ENCODE peak calls at places on chromosome 4, in six cellular contexts. G, B, O, K, F and W are unnamed samples. For H3K4me1, the result is how much of the 10 kb centered on the place peaks cover.

GRCh38 chr4:66017671-66018070 is 347.4 kb upstream of the EPHA5 start:
- DNase-seq in B (peak), F (no peak), O (no peak), K (no peak), G (no peak), W (no peak)

GRCh38 chr4:83753260-83753659 is 217.4 kb downstream of the GPAT3 start:
- DNase-seq in O (no peak), B (no peak), G (no peak), K (no peak), F (no peak), W (no peak)

GRCh38 chr4:99536848-99537247 is 26.0 kb downstream of the C4orf17 start:
- DNase-seq in F (no peak), K (no peak), B (no peak), G (no peak), O (no peak), W (no peak)

GRCh38 chr4:106208481-106209460 is 107.2 kb downstream of the TBCK start:
- DNase-seq in F (no peak), G (peak), K (no peak), B (no peak), O (no peak), W (peak)

GRCh38 chr4:1723131-1723801 is 1.9 kb downstream of the TACC3 start:
- DNase-seq in G (no peak), O (no peak), K (no peak), F (no peak), B (peak), W (no peak)

GRCh38 chr4:128782875-128783614 is 26.5 kb upstream of the JADE1 start:
- DNase-seq in O (peak), K (no peak), G (peak), F (peak), B (peak), W (no peak)

GRCh38 chr4:4289930-4290850 is at the start of the genes LYAR and ZBTB49:
- DNase-seq in B (peak), O (peak), G (peak), K (peak), F (peak), W (peak)

GRCh38 chr4:78410651-78411050 is 140.9 kb upstream of the ANXA3 start:
- DNase-seq in B (peak), O (no peak), K (no peak), G (no peak), F (peak), W (no peak)

GRCh38 chr4:61851126-61851525 is 651.0 kb downstream of the ADGRL3 start:
- DNase-seq in K (no peak), G (no peak), B (no peak), O (no peak), F (no peak), W (no peak)

GRCh38 chr4:1784789-1785591 is 8.1 kb upstream of the FGFR3 start:
- DNase-seq in K (no peak), O (no peak), F (no peak), B (no peak), G (peak), W (no peak)

GRCh38 chr4:118927976-118928375 is 39.3 kb downstream of the SYNPO2 start:
- DNase-seq in B (peak), G (peak), O (peak), F (no peak), K (no peak), W (no peak)
- H3K4me1 ChIP-seq in B (under half), G (under half), O (under half), F (under half), K (under half), W (under half)

GRCh38 chr4:145481942-145482208 is 222 bp downstream of the SMAD1 start:
- DNase-seq in K (no peak), O (no peak), G (no peak), F (no peak), B (no peak), W (no peak)
- H3K4me1 ChIP-seq in K (under half), O (under half), G (under half), F (under half), B (under half), W (under half)

GRCh38 chr4:152944678-152945320 is 8.7 kb downstream of the FHDC1 start:
- DNase-seq in O (no peak), G (no peak), B (no peak), K (no peak), F (no peak), W (no peak)

GRCh38 chr4:152945639-152946038 is 9.5 kb downstream of the FHDC1 start:
- DNase-seq in F (no peak), O (no peak), K (no peak), G (no peak), B (no peak), W (no peak)

GRCh38 chr4:152942346-152942745 is 6.2 kb downstream of the FHDC1 start:
- DNase-seq in K (no peak), F (no peak), G (no peak), O (no peak), B (no peak), W (no peak)

GRCh38 chr4:152946460-152946859 is 10.3 kb downstream of the FHDC1 start:
- DNase-seq in K (no peak), F (no peak), B (no peak), O (no peak), G (no peak), W (no peak)

DNA sequence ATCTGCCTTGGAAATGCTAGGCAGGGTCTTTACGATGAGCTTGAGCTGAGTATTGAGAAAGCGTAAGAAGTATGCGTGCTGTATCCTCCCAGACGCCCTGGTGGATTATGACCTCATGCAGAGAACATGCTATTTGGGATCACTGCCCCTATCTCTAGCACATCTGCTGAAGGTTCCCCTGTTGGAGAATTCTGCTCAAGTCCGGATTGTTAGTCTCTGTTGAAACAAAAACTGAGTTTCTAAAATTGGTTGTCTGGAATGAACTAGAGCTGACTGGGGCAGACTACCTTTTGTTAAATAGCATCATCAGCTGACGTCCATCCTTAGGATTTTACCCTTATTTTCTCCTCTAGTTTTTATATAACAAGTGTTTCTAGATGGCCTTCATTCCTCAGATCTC is 7.5 kb downstream of the FHDC1 start:
- DNase-seq in K (no peak), G (no peak), B (peak), O (no peak), F (peak), W (no peak)
- H3K4me1 ChIP-seq in K (under half), G (under half), B (under half), O (under half), F (under half), W (under half)

GRCh38 chr4:7379719-7380118 is 55.0 kb downstream of the PSAPL1 start:
- DNase-seq in O (peak), F (no peak), K (no peak), B (no peak), G (peak), W (peak)
- H3K4me1 ChIP-seq in O (under half), F (under half), K (under half), B (under half), G (under half), W (under half)

GRCh38 chr4:74537459-74537858 is 92.5 kb downstream of the AREG start:
- DNase-seq in F (peak), B (no peak), K (no peak), G (no peak), O (no peak), W (no peak)

GRCh38 chr4:74535471-74535870 is 90.5 kb downstream of the AREG start:
- DNase-seq in O (no peak), G (no peak), K (no peak), B (no peak), F (no peak), W (no peak)

GRCh38 chr4:74534936-74535335 is 90.0 kb downstream of the AREG start:
- DNase-seq in G (no peak), F (peak), K (no peak), O (no peak), B (no peak), W (no peak)

GRCh38 chr4:74534121-74534520 is 89.2 kb downstream of the AREG start:
- DNase-seq in F (no peak), B (no peak), K (no peak), G (no peak), O (no peak), W (no peak)

GRCh38 chr4:74536557-74536956 is 91.6 kb downstream of the AREG start:
- DNase-seq in O (no peak), F (peak), G (no peak), B (no peak), K (no peak), W (no peak)
- H3K4me1 ChIP-seq in O (under half), F (half or more), G (under half), B (under half), K (under half), W (under half)